ENCODE peak calls at places on chromosomes 16 and 17, in nine cellular contexts. I is body of pancreas; O is HS-5; L is iPS-NIHi11; G is naive thymus-derived CD4-positive, alpha-beta T cell; P is smooth muscle cell of the brain vasculature; E is SK-N-SH; U is HTR-8/SVneo; Y is right lobe of liver. W is an unnamed sample.

GRCh38 chr16:49108611-49109010 is 173.0 kb downstream of the CBLN1 start:
- DNase-seq in I (no peak), E (no peak), O (no peak), U (no peak), G (no peak), L (no peak), Y (no peak), P (no peak), W (no peak)

GRCh38 chr17:8785547-8786412 is 13.4 kb downstream of the MFSD6L start:
- DNase-seq in E (peak), I (peak), P (peak), Y (peak), L (peak), U (peak), O (peak), G (peak), W (no peak)

GRCh38 chr17:18921912-18922451 is 30.0 kb upstream of the SLC5A10 start:
- DNase-seq in P (no peak), O (no peak), U (no peak), Y (no peak), E (no peak), I (no peak), L (no peak), G (no peak), W (peak)

GRCh38 chr17:37651846-37652245 is 8.6 kb upstream of the DDX52 start:
- DNase-seq in E (no peak), U (no peak), O (no peak), I (no peak), L (no peak), G (no peak), P (no peak), Y (no peak), W (no peak)

GRCh38 chr17:82025401-82026107 is 2.4 kb downstream of the LRRC45 start:
- DNase-seq in I (no peak), L (no peak), E (no peak), G (no peak), Y (no peak), P (no peak), U (no peak), O (no peak), W (no peak)

GRCh38 chr16:56800355-56800754 is 64.7 kb upstream of the SLC12A3 start:
- DNase-seq in L (no peak), E (no peak), O (no peak), Y (no peak), U (no peak), P (no peak), I (no peak), G (no peak), W (no peak)

GRCh38 chr17:82058230-82058854 is 6.6 kb downstream of the GPS1 start:
- DNase-seq in O (no peak), I (no peak), Y (peak), L (no peak), P (no peak), G (no peak), E (no peak), U (no peak), W (no peak)

GRCh38 chr16:54816471-54816870 is 114.2 kb upstream of the IRX5 start:
- DNase-seq in I (no peak), P (no peak), Y (no peak), G (no peak), E (no peak), L (no peak), U (no peak), O (no peak), W (no peak)

W was measured in foreskin keratinocyte.